ENCODE peak calls at places on chromosomes 11 and 22, in nine cellular contexts. T is WERI-Rb-1; F is AG04450; B is fibroblast of the aortic adventitia; H is HCT116; N is thoracic aorta; O is transverse colon; K is CD8-positive, alpha-beta T cell; P is kidney epithelial cell. U is an unnamed sample.

GRCh38 chr22:36544107-36544620 is 15.2 kb upstream of the EIF3D start:
- DNase-seq in T (no peak), F (no peak), B (peak), H (no peak), N (no peak), O (no peak), K (no peak), P (no peak), U (no peak)

GRCh38 chr11:13183094-13183825 is 94.3 kb upstream of the BMAL1 start:
- DNase-seq in T (no peak), F (no peak), B (peak), H (no peak), N (no peak), O (no peak), K (no peak), P (no peak), U (peak)

GRCh38 chr22:27682438-27682837 is 119.1 kb downstream of the MN1 start:
- DNase-seq in T (no peak), F (no peak), B (no peak), H (no peak), N (no peak), O (no peak), K (no peak), P (no peak), U (no peak)

GRCh38 chr11:58621586-58622262 is 741 bp upstream of the CNTF start:
- DNase-seq in T (no peak), F (no peak), B (no peak), H (no peak), N (no peak), O (no peak), K (no peak), P (no peak), U (no peak)

GRCh38 chr11:22454461-22454860 is 116.3 kb downstream of the SLC17A6 start:
- DNase-seq in T (no peak), F (no peak), B (no peak), H (no peak), N (no peak), O (no peak), K (no peak), P (no peak), U (no peak)

GRCh38 chr11:1741741-1742140 is 8.7 kb downstream of the IFITM10 start:
- DNase-seq in T (no peak), F (no peak), B (no peak), H (no peak), N (no peak), O (no peak), K (no peak), P (no peak), U (no peak)

GRCh38 chr11:33899383-33900037 is 7.6 kb upstream of the LMO2 start:
- DNase-seq in T (peak), F (peak), B (peak), H (peak), N (peak), O (peak), K (no peak), P (peak), U (no peak)

GRCh38 chr22:36580846-36581245 is 51.9 kb upstream of the EIF3D start:
- DNase-seq in T (no peak), F (no peak), B (no peak), H (no peak), N (no peak), O (no peak), K (no peak), P (no peak), U (no peak)

GRCh38 chr11:109425554-109425953 is 3.6 kb downstream of the C11orf87 start:
- DNase-seq in T (peak), F (no peak), B (no peak), H (no peak), N (no peak), O (no peak), K (no peak), P (no peak), U (no peak)

GRCh38 chr11:96324912-96325311 is 18.1 kb downstream of the MAML2 start:
- DNase-seq in T (no peak), F (no peak), B (peak), H (peak), N (no peak), O (no peak), K (no peak), P (no peak), U (peak)

GRCh38 chr11:75219869-75220268 is 20.7 kb upstream of the TPBGL start:
- DNase-seq in T (no peak), F (no peak), B (no peak), H (no peak), N (no peak), O (no peak), K (no peak), P (no peak), U (no peak)

GRCh38 chr22:45453764-45454163 is 40.3 kb downstream of the RIBC2 start:
- DNase-seq in T (no peak), F (no peak), B (no peak), H (no peak), N (no peak), O (no peak), K (no peak), P (no peak), U (no peak)

GRCh38 chr11:29306527-29306926 is 710.3 kb downstream of the KCNA4 start:
- DNase-seq in T (no peak), F (peak), B (peak), H (no peak), N (no peak), O (no peak), K (no peak), P (no peak), U (peak)

GRCh38 chr22:47063071-47063509 is 300.6 kb downstream of the TBC1D22A start:
- DNase-seq in T (no peak), F (no peak), B (no peak), H (no peak), N (no peak), O (peak), K (no peak), P (no peak), U (no peak)

GRCh38 chr11:113188433-113188834 is 125.9 kb upstream of the TTC12 start:
- DNase-seq in T (no peak), F (no peak), B (no peak), H (no peak), N (no peak), O (no peak), K (no peak), P (no peak), U (no peak)

GRCh38 chr11:124746621-124747243 is 5.3 kb downstream of the VSIG2 start:
- DNase-seq in T (no peak), F (peak), B (peak), H (peak), N (no peak), O (peak), K (peak), P (no peak), U (no peak)

GRCh38 chr11:125268611-125269010 is 104.1 kb downstream of the PKNOX2 start:
- DNase-seq in T (no peak), F (no peak), B (no peak), H (no peak), N (no peak), O (no peak), K (no peak), P (no peak), U (no peak)

GRCh38 chr11:75859614-75860013 is 44.6 kb downstream of the UVRAG start:
- DNase-seq in T (no peak), F (no peak), B (no peak), H (no peak), N (no peak), O (no peak), K (no peak), P (no peak), U (no peak)

GRCh38 chr22:46620588-46621242 is 529 bp downstream of the GRAMD4 start:
- DNase-seq in T (no peak), F (no peak), B (no peak), H (no peak), N (no peak), O (no peak), K (no peak), P (no peak), U (no peak)

DNA sequence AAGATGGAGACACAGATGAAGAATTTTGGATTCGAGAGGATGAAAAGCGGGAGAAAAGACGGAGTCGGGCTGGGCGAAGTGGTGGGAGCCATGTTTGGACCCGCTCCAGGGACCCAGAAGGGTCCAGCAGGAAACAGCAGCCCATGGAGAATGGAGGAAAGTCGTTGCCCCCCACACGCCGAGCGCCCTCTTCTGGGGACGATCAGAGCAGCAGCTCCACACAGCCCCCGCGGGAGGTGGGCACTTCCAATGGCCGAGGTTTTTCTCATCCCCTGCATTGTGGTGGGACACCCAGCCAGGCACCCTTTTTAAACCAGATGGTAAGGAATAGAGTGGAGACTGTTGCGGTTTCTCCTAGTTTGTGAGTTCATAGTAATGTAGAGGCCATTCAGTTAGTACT is 22.8 kb upstream of the SLC25A18 start:
- DNase-seq in T (no peak), F (no peak), B (no peak), H (no peak), N (no peak), O (no peak), K (no peak), P (no peak), U (no peak)
- TF ChIP-seq CTCF in T (peak), F (no peak), B (no peak), H (peak), N (no peak), O (no peak), K (no peak), P (peak), U (no peak)

DNA sequence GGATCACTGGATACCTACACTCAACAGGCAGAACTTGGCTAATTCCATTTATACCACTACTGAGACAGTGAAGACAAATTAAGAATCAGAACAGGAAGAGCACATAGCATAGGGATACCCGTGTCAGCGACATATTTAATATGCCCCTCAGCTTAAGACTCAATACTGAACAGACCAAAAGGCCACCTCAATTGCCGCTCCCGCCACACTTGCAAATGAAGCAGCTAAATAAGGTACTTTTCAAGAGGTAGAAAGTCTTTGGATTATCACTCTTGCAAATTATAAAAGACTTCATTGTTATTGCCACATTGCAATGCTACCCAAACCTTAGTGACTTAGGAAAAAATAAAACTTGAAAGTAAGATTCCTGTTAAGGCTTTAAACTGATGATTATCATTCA is 3.1 kb downstream of the DDX17 start:
- DNase-seq in T (no peak), F (no peak), B (peak), H (no peak), N (no peak), O (no peak), K (no peak), P (no peak), U (no peak)
- H3K4me3 ChIP-seq in T (no peak), F (peak), B (peak), H (no peak), N (peak), O (no peak), K (peak), P (peak), U (peak)

GRCh38 chr11:9118277-9118676 is 26.9 kb upstream of the SCUBE2 start:
- DNase-seq in T (no peak), F (no peak), B (no peak), H (no peak), N (no peak), O (no peak), K (no peak), P (no peak), U (no peak)

GRCh38 chr11:9123595-9124304 is 32.4 kb upstream of the SCUBE2 start:
- DNase-seq in T (no peak), F (no peak), B (no peak), H (no peak), N (no peak), O (no peak), K (no peak), P (no peak), U (no peak)

GRCh38 chr11:9121397-9121796 is 30.0 kb upstream of the SCUBE2 start:
- DNase-seq in T (no peak), F (no peak), B (no peak), H (no peak), N (no peak), O (no peak), K (no peak), P (no peak), U (no peak)

GRCh38 chr11:9125185-9125886 is 33.9 kb upstream of the SCUBE2 start:
- DNase-seq in T (no peak), F (no peak), B (no peak), H (no peak), N (no peak), O (no peak), K (no peak), P (no peak), U (no peak)

GRCh38 chr11:9120659-9121350 is 29.4 kb upstream of the SCUBE2 start:
- DNase-seq in T (peak), F (no peak), B (no peak), H (peak), N (no peak), O (no peak), K (no peak), P (no peak), U (no peak)
- TF ChIP-seq CTCF in T (peak), F (peak), B (peak), H (peak), N (no peak), O (no peak), K (no peak), P (peak), U (peak)

DNA sequence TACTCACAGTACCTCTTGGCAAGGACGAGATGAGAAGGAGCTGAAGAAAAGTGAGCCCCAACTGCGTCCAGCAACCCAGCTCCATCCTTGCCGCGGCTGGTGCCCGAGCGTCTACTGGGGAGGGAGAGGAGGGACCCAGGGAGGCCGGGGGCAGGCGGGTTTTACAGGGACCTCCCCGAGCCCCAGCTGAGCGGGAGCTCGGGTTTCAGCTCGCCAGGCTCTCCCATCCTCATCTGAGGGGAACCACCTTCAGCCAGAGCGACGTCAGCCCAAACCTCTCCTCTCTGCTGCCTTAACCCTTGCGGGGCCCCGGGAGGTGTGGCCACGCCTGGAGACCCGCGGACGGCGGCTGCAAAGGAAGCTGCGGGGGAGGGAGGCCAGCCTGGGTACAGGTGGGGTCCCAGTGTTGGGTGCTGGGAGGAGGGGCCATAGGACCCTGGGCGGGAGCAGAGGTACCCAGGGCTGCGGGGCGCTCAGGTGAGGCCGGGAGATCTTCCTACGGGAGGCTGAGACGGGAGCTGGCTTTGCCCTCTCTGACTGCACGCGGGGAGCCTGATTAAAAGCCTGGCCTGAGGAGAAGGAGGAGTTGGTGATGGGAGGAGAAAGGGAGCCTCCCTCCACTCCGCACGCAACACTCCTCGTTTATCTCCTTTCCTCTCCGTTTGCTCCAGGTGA is at the start of gene PAMR1:
- DNase-seq in T (no peak), F (peak), B (peak), H (no peak), N (no peak), O (peak), K (no peak), P (no peak), U (no peak)
- H3K4me3 ChIP-seq in T (no peak), F (peak), B (peak), H (no peak), N (peak), O (peak), K (no peak), P (peak), U (peak)

DNA sequence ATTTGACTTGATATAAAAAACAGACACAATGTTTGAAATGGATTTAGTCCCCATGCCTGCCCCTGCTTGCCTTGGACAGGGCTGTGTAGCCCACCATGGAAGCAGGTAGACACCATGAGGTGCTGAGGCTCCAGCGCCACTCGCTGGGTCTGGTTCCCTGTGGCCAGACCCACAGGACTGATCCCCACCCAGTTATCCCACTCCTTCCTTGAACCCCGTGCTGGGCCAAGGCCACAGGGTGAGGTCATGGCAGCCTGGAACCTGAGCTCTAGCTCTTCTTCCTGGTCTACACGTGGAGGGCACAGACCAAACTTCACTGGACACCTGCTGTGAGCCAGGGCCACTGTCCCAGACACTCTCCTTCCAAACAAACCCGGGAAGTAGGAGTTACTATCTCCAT is 42.5 kb downstream of the GAB4 start:
- DNase-seq in T (no peak), F (no peak), B (no peak), H (no peak), N (no peak), O (no peak), K (no peak), P (no peak), U (no peak)
- TF ChIP-seq CTCF in T (no peak), F (no peak), B (no peak), H (no peak), N (no peak), O (no peak), K (no peak), P (no peak), U (no peak)

DNA sequence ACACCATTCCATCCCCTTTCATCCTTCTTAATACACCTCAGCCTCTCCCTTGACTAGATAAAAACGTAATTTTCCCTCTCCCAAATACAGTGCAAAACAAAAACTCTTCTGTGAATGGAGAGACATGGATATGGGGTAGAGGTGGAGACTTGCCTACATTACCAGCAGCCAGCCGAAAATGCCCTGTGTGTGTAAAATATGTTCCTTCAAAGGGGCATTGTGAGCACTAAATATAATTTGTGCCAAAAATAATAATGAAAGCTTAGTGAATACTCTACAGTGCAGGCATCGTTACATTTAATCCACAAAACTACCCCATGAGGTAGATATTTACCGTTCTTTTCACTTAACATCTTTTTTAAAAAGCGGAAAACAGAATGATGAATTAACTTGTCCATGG is 1.0 kb upstream of the TRIM44 start:
- DNase-seq in T (no peak), F (no peak), B (no peak), H (no peak), N (no peak), O (no peak), K (no peak), P (no peak), U (no peak)
- H3K4me3 ChIP-seq in T (no peak), F (peak), B (peak), H (peak), N (peak), O (peak), K (peak), P (no peak), U (peak)

GRCh38 chr11:133830931-133831907 is 14.1 kb downstream of the SPATA19 start:
- DNase-seq in T (peak), F (no peak), B (no peak), H (no peak), N (no peak), O (no peak), K (no peak), P (no peak), U (no peak)
- TF ChIP-seq CTCF in T (peak), F (no peak), B (no peak), H (peak), N (no peak), O (no peak), K (no peak), P (peak), U (no peak)

GRCh38 chr22:21651521-21652009 is 9.5 kb downstream of the SDF2L1 start:
- DNase-seq in T (no peak), F (no peak), B (no peak), H (no peak), N (no peak), O (no peak), K (no peak), P (no peak), U (no peak)
- H3K4me3 ChIP-seq in T (peak), F (peak), B (peak), H (peak), N (peak), O (peak), K (peak), P (peak), U (peak)

DNA sequence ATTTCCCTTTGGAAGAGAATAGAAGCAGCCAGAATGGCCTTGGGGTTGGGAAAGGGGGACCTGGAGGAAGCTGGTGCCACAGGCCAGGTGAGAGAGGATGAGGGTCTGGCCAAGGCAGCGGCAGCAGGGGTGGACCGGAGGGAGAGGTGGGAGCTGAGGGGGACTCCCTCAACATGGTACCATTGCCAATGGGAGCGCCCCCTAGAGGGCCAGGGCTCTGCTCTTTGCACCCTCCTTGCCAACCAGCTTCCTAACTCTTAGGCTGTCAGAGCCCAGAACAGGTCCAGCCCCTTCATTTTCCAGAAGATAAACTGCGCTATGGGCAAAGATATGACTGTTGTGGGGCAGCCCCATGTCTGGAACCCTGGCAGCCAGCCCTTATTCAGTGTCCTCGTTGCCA is 185.0 kb downstream of the GRIK4 start:
- DNase-seq in T (no peak), F (no peak), B (no peak), H (no peak), N (no peak), O (no peak), K (no peak), P (no peak), U (no peak)
- TF ChIP-seq CTCF in T (peak), F (no peak), B (no peak), H (peak), N (no peak), O (no peak), K (no peak), P (peak), U (no peak)

GRCh38 chr11:65329944-65330403 is 3.7 kb upstream of the DPF2 start:
- DNase-seq in T (peak), F (peak), B (peak), H (peak), N (peak), O (peak), K (peak), P (peak), U (peak)
- H3K4me3 ChIP-seq in T (peak), F (no peak), B (no peak), H (no peak), N (no peak), O (no peak), K (no peak), P (no peak), U (no peak)